ENCODE peak calls at places on chromosomes 5 and 9, in six cellular contexts. One of them, this sample, is unnamed.

GRCh38 chr5:81417052-81417451 is 23.1 kb upstream of the ACOT12 start:
- DNase-seq in GM23248: peak; percentile 26
- DNase-seq in NCI-H1436 treated with DMSO at 0.1 percent for 48 hours: no peak
- DNase-seq in fibroblast of lung: peak; percentile 70
- DNase-seq in AG08396: no peak
- DNase-seq in mesenteric fat pad: no peak
- DNase-seq in this sample: no peak

GRCh38 chr5:33685873-33686550 is 205.8 kb downstream of the ADAMTS12 start:
- DNase-seq in GM23248: no peak
- DNase-seq in NCI-H1436 treated with DMSO at 0.1 percent for 48 hours: no peak
- DNase-seq in fibroblast of lung: no peak
- DNase-seq in AG08396: no peak
- DNase-seq in mesenteric fat pad: no peak
- DNase-seq in this sample: no peak

GRCh38 chr5:122581629-122582028 is 193.3 kb upstream of the SNX2 start:
- DNase-seq in GM23248: no peak
- DNase-seq in NCI-H1436 treated with DMSO at 0.1 percent for 48 hours: no peak
- DNase-seq in fibroblast of lung: no peak
- DNase-seq in AG08396: no peak
- DNase-seq in mesenteric fat pad: no peak
- DNase-seq in this sample: no peak

GRCh38 chr5:138360941-138361452 is 8.5 kb downstream of the KDM3B start:
- DNase-seq in GM23248: no peak
- DNase-seq in NCI-H1436 treated with DMSO at 0.1 percent for 48 hours: no peak
- DNase-seq in fibroblast of lung: no peak
- DNase-seq in AG08396: no peak
- DNase-seq in mesenteric fat pad: no peak
- DNase-seq in this sample: no peak

GRCh38 chr5:20105915-20106314 is 117.9 kb upstream of the CDH18 start:
- DNase-seq in GM23248: no peak
- DNase-seq in NCI-H1436 treated with DMSO at 0.1 percent for 48 hours: no peak
- DNase-seq in fibroblast of lung: no peak
- DNase-seq in AG08396: no peak
- DNase-seq in mesenteric fat pad: no peak
- DNase-seq in this sample: no peak

GRCh38 chr5:95403996-95404395 is 12.8 kb downstream of the FAM81B start:
- DNase-seq in GM23248: peak; percentile 36
- DNase-seq in NCI-H1436 treated with DMSO at 0.1 percent for 48 hours: no peak
- DNase-seq in fibroblast of lung: peak; percentile 17
- DNase-seq in AG08396: no peak
- DNase-seq in mesenteric fat pad: no peak
- DNase-seq in this sample: no peak

GRCh38 chr9:94967481-94967880 is 241.0 kb downstream of the AOPEP start:
- DNase-seq in GM23248: no peak
- DNase-seq in NCI-H1436 treated with DMSO at 0.1 percent for 48 hours: no peak
- DNase-seq in fibroblast of lung: no peak
- DNase-seq in AG08396: no peak
- DNase-seq in mesenteric fat pad: no peak
- DNase-seq in this sample: no peak

GRCh38 chr5:7667216-7667767 is 183.6 kb downstream of the CFAP90 start:
- DNase-seq in GM23248: no peak
- DNase-seq in NCI-H1436 treated with DMSO at 0.1 percent for 48 hours: no peak
- DNase-seq in fibroblast of lung: peak; percentile 32
- DNase-seq in AG08396: no peak
- DNase-seq in mesenteric fat pad: no peak
- DNase-seq in this sample: no peak

GRCh38 chr5:74164725-74165226 is 475.8 kb downstream of the ENC1 start:
- DNase-seq in GM23248: no peak
- DNase-seq in NCI-H1436 treated with DMSO at 0.1 percent for 48 hours: no peak
- DNase-seq in fibroblast of lung: no peak
- DNase-seq in AG08396: no peak
- DNase-seq in mesenteric fat pad: no peak
- DNase-seq in this sample: no peak

GRCh38 chr9:105054488-105054887 is 126.5 kb upstream of the ABCA1 start:
- DNase-seq in GM23248: peak; percentile 76
- DNase-seq in NCI-H1436 treated with DMSO at 0.1 percent for 48 hours: no peak
- DNase-seq in fibroblast of lung: peak; percentile 79
- DNase-seq in AG08396: peak; percentile 25
- DNase-seq in mesenteric fat pad: no peak
- DNase-seq in this sample: no peak

GRCh38 chr9:97292200-97292599 is 15.3 kb upstream of the CCDC180 start:
- DNase-seq in GM23248: no peak
- DNase-seq in NCI-H1436 treated with DMSO at 0.1 percent for 48 hours: no peak
- DNase-seq in fibroblast of lung: no peak
- DNase-seq in AG08396: no peak
- DNase-seq in mesenteric fat pad: no peak
- DNase-seq in this sample: no peak

GRCh38 chr9:80156725-80157124 is 585.0 kb downstream of the TLE4 start:
- DNase-seq in GM23248: no peak
- DNase-seq in NCI-H1436 treated with DMSO at 0.1 percent for 48 hours: no peak
- DNase-seq in fibroblast of lung: peak; percentile 21
- DNase-seq in AG08396: no peak
- DNase-seq in mesenteric fat pad: no peak
- DNase-seq in this sample: no peak